ENCODE peak calls at places on chromosome 19, in seven cellular contexts. Y is neural progenitor cell, N is PC-3, O is hepatocyte, C is HCT116, K is GM23338, R is GM23248. L is an unnamed sample.

GRCh38 chr19:15759962-15760565 is 22.3 kb downstream of the OR10H3 start:
- DNase-seq in Y (no peak), N (peak; percentile 11), O (no peak), C (peak; percentile 12), K (no peak), R (no peak), L (no peak)

GRCh38 chr19:41792513-41793413 is 3.6 kb upstream of the CEACAM3 start:
- DNase-seq in Y (peak; percentile 79), N (peak; percentile 93), O (peak; percentile 51), C (peak; percentile 58), K (peak; percentile 84), R (peak; percentile 69), L (peak; percentile 52)

GRCh38 chr19:15260939-15261338 is 28.7 kb upstream of the EPHX3 start:
- DNase-seq in Y (peak; percentile 34), N (peak; percentile 18), O (no peak), C (no peak), K (peak; percentile 46), R (peak; percentile 45), L (no peak)

GRCh38 chr19:36436531-36436930 is 18.1 kb upstream of the ZFP82 start:
- DNase-seq in Y (peak; percentile 4), N (peak; percentile 3), O (no peak), C (no peak), K (peak; percentile 77), R (peak; percentile 28), L (no peak)

GRCh38 chr19:58350001-58350801 is 3.1 kb downstream of the A1BG start:
- DNase-seq in Y (no peak), N (no peak), O (no peak), C (no peak), K (peak; percentile 53), R (no peak), L (no peak)

GRCh38 chr19:8355631-8356402 is 8.1 kb upstream of the ANGPTL4 start:
- DNase-seq in Y (no peak), N (peak; percentile 97), O (peak; percentile 53), C (peak; percentile 70), K (no peak), R (peak; percentile 96), L (no peak)

GRCh38 chr19:13885826-13886365 is 9.0 kb downstream of the NANOS3 start:
- DNase-seq in Y (no peak), N (no peak), O (no peak), C (no peak), K (no peak), R (no peak), L (no peak)

GRCh38 chr19:19315444-19315843 is 4.9 kb downstream of the SUGP1 start:
- DNase-seq in Y (no peak), N (no peak), O (no peak), C (no peak), K (peak; percentile 20), R (no peak), L (no peak)

GRCh38 chr19:19537321-19538048 is 580 bp upstream of the CILP2 start:
- DNase-seq in Y (no peak), N (peak; percentile 19), O (no peak), C (no peak), K (peak; percentile 64), R (peak; percentile 62), L (no peak)

GRCh38 chr19:15264061-15264932 is 32.0 kb upstream of the EPHX3 start:
- DNase-seq in Y (peak; percentile 90), N (peak; percentile 73), O (peak; percentile 86), C (peak; percentile 45), K (peak; percentile 93), R (peak; percentile 78), L (peak; percentile 40)

GRCh38 chr19:20357921-20358320 is 190.9 kb downstream of the ZNF486 start:
- DNase-seq in Y (no peak), N (no peak), O (no peak), C (no peak), K (no peak), R (no peak), L (no peak)

GRCh38 chr19:50933640-50934039 is 19.2 kb downstream of the KLK5 start:
- DNase-seq in Y (no peak), N (peak; percentile 96), O (no peak), C (no peak), K (no peak), R (peak; percentile 68), L (no peak)

GRCh38 chr19:51024924-51025323 is 1.5 kb downstream of the KLK11 start:
- DNase-seq in Y (no peak), N (no peak), O (no peak), C (no peak), K (no peak), R (no peak), L (no peak)

GRCh38 chr19:28213476-28214082 is 999.4 kb downstream of the UQCRFS1 start:
- DNase-seq in Y (no peak), N (no peak), O (no peak), C (no peak), K (peak; percentile 34), R (peak; percentile 39), L (no peak)

GRCh38 chr19:19860756-19861390 is 4.8 kb upstream of the ZNF253 start:
- DNase-seq in Y (peak; percentile 75), N (no peak), O (peak; percentile 28), C (no peak), K (peak; percentile 97), R (no peak), L (peak; percentile 10)

GRCh38 chr19:34430738-34431625 is 2.8 kb downstream of the UBA2 start:
- DNase-seq in Y (peak; percentile 66), N (peak; percentile 59), O (peak; percentile 65), C (peak; percentile 35), K (peak; percentile 83), R (peak; percentile 73), L (peak; percentile 77)

GRCh38 chr19:14775855-14776254 is 2.5 kb downstream of the ADGRE2 start:
- DNase-seq in Y (no peak), N (no peak), O (no peak), C (no peak), K (peak; percentile 48), R (no peak), L (no peak)

DNA sequence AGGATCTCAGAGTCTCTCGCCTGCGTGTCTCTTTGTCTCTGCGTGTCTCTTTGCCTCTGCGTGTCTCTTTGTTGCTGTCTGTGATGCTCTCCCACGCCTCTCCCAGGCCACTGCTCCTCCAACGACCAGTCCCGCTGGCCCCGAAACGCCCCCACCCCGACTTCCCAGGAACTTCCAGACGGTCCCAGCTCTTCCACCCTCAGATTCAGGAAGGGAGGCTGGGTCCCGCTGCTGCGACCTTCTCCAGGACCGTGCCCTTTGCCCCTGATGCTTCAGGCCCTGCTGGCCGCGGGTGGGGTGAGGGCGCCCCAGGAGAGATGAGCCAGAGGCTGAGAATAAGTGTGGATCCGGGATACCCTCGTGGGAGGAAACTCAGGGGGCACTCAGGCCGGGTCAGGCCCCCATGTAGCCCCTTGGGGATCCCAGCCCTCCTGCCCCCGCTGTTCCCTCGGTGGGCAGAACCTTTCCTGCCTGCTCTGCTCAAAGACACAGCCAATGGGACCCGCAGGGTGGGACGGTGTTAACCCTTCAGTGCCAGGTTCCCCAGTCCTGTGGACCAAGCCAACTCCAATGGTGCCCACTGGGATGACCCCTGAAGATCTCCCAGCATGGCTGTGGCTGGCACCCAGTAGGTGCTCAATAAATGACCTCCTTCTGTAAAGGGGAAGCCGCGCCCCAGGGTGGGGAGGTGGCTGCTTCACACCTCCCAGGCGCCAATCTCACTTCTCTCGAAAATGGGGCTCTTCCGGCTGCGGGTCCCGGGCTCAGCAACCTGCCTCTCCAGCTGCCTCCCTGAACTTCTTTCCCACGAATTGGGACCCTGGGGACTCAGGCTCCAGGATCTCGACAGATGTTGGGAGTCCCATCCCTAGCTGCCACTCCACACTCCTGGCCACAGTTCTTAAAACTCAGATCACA is 1.5 kb upstream of the S1PR5 start:
- DNase-seq in Y (peak; percentile 23), N (no peak), O (no peak), C (no peak), K (peak; percentile 40), R (no peak), L (no peak)
- TF ChIP-seq EZH2 in Y (no peak), N (no peak), O (no peak), C (no peak), K (no peak), R (no peak), L (no peak)

DNA sequence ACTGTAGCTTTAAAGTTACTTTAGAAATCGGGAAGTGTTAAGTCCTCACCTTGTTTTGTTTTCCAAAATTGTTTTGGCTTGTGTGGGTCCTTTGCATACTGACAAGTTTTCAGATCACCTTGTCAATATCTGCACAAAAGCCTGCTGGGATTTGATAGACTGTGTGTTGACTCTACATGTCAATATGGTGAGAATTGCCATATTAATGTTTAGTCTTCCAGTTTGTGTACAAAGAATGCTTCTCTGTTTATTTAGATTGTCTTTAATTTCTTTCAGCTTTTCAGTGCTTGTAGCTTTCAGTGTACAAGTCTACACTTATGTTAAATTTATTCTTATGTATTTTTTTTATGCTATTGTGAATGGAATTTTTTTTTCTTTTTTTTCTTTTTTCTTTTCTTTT is 50.2 kb downstream of the SIPA1L3 start:
- DNase-seq in Y (no peak), N (no peak), O (no peak), C (no peak), K (no peak), R (no peak), L (no peak)
- H2AFZ ChIP-seq in Y (no peak overlapping the region), N (no peak overlapping the region), O (no peak overlapping the region), C (no peak overlapping the region), K (no peak overlapping the region), R (no peak overlapping the region), L (no peak overlapping the region)

GRCh38 chr19:409515-410242 is 732 bp upstream of the C2CD4C start:
- DNase-seq in Y (no peak), N (no peak), O (no peak), C (no peak), K (peak; percentile 57), R (no peak), L (no peak)

GRCh38 chr19:409006-409514 is at the start of gene C2CD4C:
- DNase-seq in Y (peak; percentile 71), N (no peak), O (peak; percentile 58), C (no peak), K (peak; percentile 60), R (peak; percentile 56), L (no peak)

GRCh38 chr19:406999-407491 is 1.9 kb downstream of the C2CD4C start:
- DNase-seq in Y (no peak), N (no peak), O (no peak), C (no peak), K (no peak), R (no peak), L (no peak)

GRCh38 chr19:407501-408440 is 1.2 kb downstream of the C2CD4C start:
- DNase-seq in Y (no peak), N (no peak), O (no peak), C (no peak), K (no peak), R (no peak), L (no peak)

DNA sequence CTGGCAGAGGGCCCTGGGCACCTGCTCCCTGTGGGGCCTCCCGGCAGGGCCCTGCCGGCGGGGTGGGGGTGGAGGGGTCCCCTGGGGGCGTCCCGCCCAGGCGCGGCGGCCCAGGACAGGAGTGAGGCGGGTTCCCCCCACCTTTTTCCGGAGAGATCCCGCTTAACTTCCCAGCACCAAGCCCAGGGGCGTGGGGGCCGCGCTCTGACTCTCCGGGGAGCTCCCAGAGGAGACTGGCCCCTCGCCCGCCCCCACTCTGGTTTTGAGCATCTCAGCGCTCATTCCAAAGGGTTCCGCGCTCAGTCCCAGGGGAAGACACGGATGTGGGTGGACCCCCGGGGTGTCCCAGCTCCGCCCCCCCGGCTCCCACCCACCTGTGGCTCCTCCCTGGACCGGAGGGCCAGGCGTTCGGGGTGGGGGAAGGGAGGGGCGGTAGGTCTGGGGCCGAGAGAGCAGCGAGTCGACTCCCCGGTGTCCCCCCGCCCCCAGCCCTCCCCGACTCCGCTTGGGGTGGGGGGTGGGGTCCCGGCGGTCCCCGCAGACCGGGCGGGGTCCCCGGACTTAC is 424 bp downstream of the C2CD4C start:
- DNase-seq in Y (no peak), N (no peak), O (no peak), C (no peak), K (no peak), R (no peak), L (no peak)
- TF ChIP-seq EZH2phosphoT487 in Y (no peak), N (no peak), O (no peak), C (no peak), K (no peak), R (no peak), L (no peak)

GRCh38 chr19:17026041-17026658 is 460 bp downstream of the CPAMD8 start:
- DNase-seq in Y (peak; percentile 44), N (no peak), O (peak; percentile 55), C (no peak), K (peak; percentile 32), R (no peak), L (no peak)
- TF ChIP-seq EZH2 in Y (no peak), N (peak; percentile 25), O (no peak), C (no peak), K (no peak), R (no peak), L (no peak)

L was measured in MM.1S.